ENCODE peak calls at places on chromosomes 5 and 9, in ten cellular contexts. One of them, this sample, is unnamed.

GRCh38 chr9:100322954-100323536 is 29.7 kb downstream of the TEX10 start:
- DNase-seq in CD4-positive, CD25-positive, alpha-beta regulatory T cell: peak; percentile 52
- DNase-seq in renal cortical epithelial cell: peak; percentile 58
- DNase-seq in foreskin keratinocyte: peak; percentile 15
- DNase-seq in NCI-H1105: peak; percentile 32
- DNase-seq in SK-N-SH: peak; percentile 27
- DNase-seq in HEK293T: peak; percentile 13
- DNase-seq in activated naive CD4-positive, alpha-beta T cell: no peak
- DNase-seq in GM13977: peak; percentile 9
- DNase-seq in activated T-cell treated with anti-CD3 and anti-CD28 coated beads, Interleukin-2, amount 50 U/mL, for 48 hours: no peak
- DNase-seq in this sample: peak; percentile 33

GRCh38 chr9:89759563-89759962 is 154.8 kb downstream of the GADD45G start:
- DNase-seq in foreskin keratinocyte: no peak
- DNase-seq in activated T-cell treated with anti-CD3 and anti-CD28 coated beads, Interleukin-2, amount 50 U/mL, for 48 hours: no peak
- DNase-seq in renal cortical epithelial cell: no peak
- DNase-seq in NCI-H1105: peak; percentile 79
- DNase-seq in HEK293T: peak; percentile 40
- DNase-seq in SK-N-SH: no peak
- DNase-seq in GM13977: no peak
- DNase-seq in CD4-positive, CD25-positive, alpha-beta regulatory T cell: no peak
- DNase-seq in activated naive CD4-positive, alpha-beta T cell: no peak
- DNase-seq in this sample: no peak

GRCh38 chr5:144451187-144451973 is 280.7 kb downstream of the KCTD16 start:
- DNase-seq in activated T-cell treated with anti-CD3 and anti-CD28 coated beads, Interleukin-2, amount 50 U/mL, for 48 hours: no peak
- DNase-seq in SK-N-SH: no peak
- DNase-seq in GM13977: no peak
- DNase-seq in activated naive CD4-positive, alpha-beta T cell: no peak
- DNase-seq in renal cortical epithelial cell: peak; percentile 47
- DNase-seq in foreskin keratinocyte: no peak
- DNase-seq in CD4-positive, CD25-positive, alpha-beta regulatory T cell: no peak
- DNase-seq in HEK293T: no peak
- DNase-seq in NCI-H1105: no peak
- DNase-seq in this sample: no peak

GRCh38 chr9:129630967-129631672 is 5.2 kb downstream of the NTMT1 start:
- DNase-seq in HEK293T: no peak
- DNase-seq in GM13977: no peak
- DNase-seq in renal cortical epithelial cell: peak; percentile 45
- DNase-seq in CD4-positive, CD25-positive, alpha-beta regulatory T cell: no peak
- DNase-seq in SK-N-SH: no peak
- DNase-seq in activated T-cell treated with anti-CD3 and anti-CD28 coated beads, Interleukin-2, amount 50 U/mL, for 48 hours: peak; percentile 45
- DNase-seq in activated naive CD4-positive, alpha-beta T cell: no peak
- DNase-seq in NCI-H1105: no peak
- DNase-seq in foreskin keratinocyte: peak; percentile 70
- DNase-seq in this sample: peak; percentile 35

GRCh38 chr5:16995372-16995771 is 59.3 kb upstream of the MYO10 start:
- DNase-seq in SK-N-SH: no peak
- DNase-seq in HEK293T: no peak
- DNase-seq in CD4-positive, CD25-positive, alpha-beta regulatory T cell: no peak
- DNase-seq in activated naive CD4-positive, alpha-beta T cell: no peak
- DNase-seq in activated T-cell treated with anti-CD3 and anti-CD28 coated beads, Interleukin-2, amount 50 U/mL, for 48 hours: no peak
- DNase-seq in renal cortical epithelial cell: no peak
- DNase-seq in NCI-H1105: no peak
- DNase-seq in foreskin keratinocyte: no peak
- DNase-seq in GM13977: no peak
- DNase-seq in this sample: no peak

GRCh38 chr5:149348463-149348862 is 3.2 kb downstream of the GRPEL2 start:
- DNase-seq in foreskin keratinocyte: no peak
- DNase-seq in activated naive CD4-positive, alpha-beta T cell: no peak
- DNase-seq in SK-N-SH: no peak
- DNase-seq in GM13977: no peak
- DNase-seq in HEK293T: no peak
- DNase-seq in activated T-cell treated with anti-CD3 and anti-CD28 coated beads, Interleukin-2, amount 50 U/mL, for 48 hours: no peak
- DNase-seq in renal cortical epithelial cell: no peak
- DNase-seq in NCI-H1105: no peak
- DNase-seq in CD4-positive, CD25-positive, alpha-beta regulatory T cell: peak; percentile 86
- DNase-seq in this sample: no peak

GRCh38 chr5:83718195-83718825 is 2.3 kb downstream of the HAPLN1 start:
- DNase-seq in GM13977: peak; percentile 75
- DNase-seq in CD4-positive, CD25-positive, alpha-beta regulatory T cell: peak; percentile 49
- DNase-seq in activated T-cell treated with anti-CD3 and anti-CD28 coated beads, Interleukin-2, amount 50 U/mL, for 48 hours: peak; percentile 21
- DNase-seq in SK-N-SH: peak; percentile 66
- DNase-seq in activated naive CD4-positive, alpha-beta T cell: no peak
- DNase-seq in HEK293T: peak; percentile 53
- DNase-seq in NCI-H1105: peak; percentile 31
- DNase-seq in foreskin keratinocyte: peak; percentile 34
- DNase-seq in renal cortical epithelial cell: peak; percentile 78
- DNase-seq in this sample: peak; percentile 87

GRCh38 chr9:36053971-36054370 is 17.3 kb downstream of the RECK start:
- DNase-seq in SK-N-SH: no peak
- DNase-seq in NCI-H1105: no peak
- DNase-seq in GM13977: no peak
- DNase-seq in renal cortical epithelial cell: no peak
- DNase-seq in activated naive CD4-positive, alpha-beta T cell: no peak
- DNase-seq in CD4-positive, CD25-positive, alpha-beta regulatory T cell: no peak
- DNase-seq in HEK293T: no peak
- DNase-seq in foreskin keratinocyte: no peak
- DNase-seq in activated T-cell treated with anti-CD3 and anti-CD28 coated beads, Interleukin-2, amount 50 U/mL, for 48 hours: no peak
- DNase-seq in this sample: no peak

GRCh38 chr9:126799051-126799450 is 5.8 kb upstream of the ZBTB43 start:
- DNase-seq in SK-N-SH: no peak
- DNase-seq in foreskin keratinocyte: no peak
- DNase-seq in activated naive CD4-positive, alpha-beta T cell: no peak
- DNase-seq in renal cortical epithelial cell: no peak
- DNase-seq in activated T-cell treated with anti-CD3 and anti-CD28 coated beads, Interleukin-2, amount 50 U/mL, for 48 hours: no peak
- DNase-seq in CD4-positive, CD25-positive, alpha-beta regulatory T cell: no peak
- DNase-seq in NCI-H1105: no peak
- DNase-seq in HEK293T: no peak
- DNase-seq in GM13977: no peak
- DNase-seq in this sample: no peak

GRCh38 chr9:93304574-93305496 is 120.9 kb downstream of the WNK2 start:
- DNase-seq in GM13977: peak; percentile 75
- DNase-seq in activated naive CD4-positive, alpha-beta T cell: no peak
- DNase-seq in CD4-positive, CD25-positive, alpha-beta regulatory T cell: peak; percentile 17
- DNase-seq in HEK293T: peak; percentile 61
- DNase-seq in renal cortical epithelial cell: peak; percentile 31
- DNase-seq in NCI-H1105: peak; percentile 42
- DNase-seq in foreskin keratinocyte: peak; percentile 22
- DNase-seq in activated T-cell treated with anti-CD3 and anti-CD28 coated beads, Interleukin-2, amount 50 U/mL, for 48 hours: peak; percentile 35
- DNase-seq in SK-N-SH: peak; percentile 87
- DNase-seq in this sample: peak; percentile 20

GRCh38 chr5:95718203-95718602 is 12.9 kb upstream of the RHOBTB3 start:
- DNase-seq in HEK293T: no peak
- DNase-seq in GM13977: peak; percentile 49
- DNase-seq in activated T-cell treated with anti-CD3 and anti-CD28 coated beads, Interleukin-2, amount 50 U/mL, for 48 hours: no peak
- DNase-seq in renal cortical epithelial cell: no peak
- DNase-seq in CD4-positive, CD25-positive, alpha-beta regulatory T cell: peak; percentile 9
- DNase-seq in NCI-H1105: no peak
- DNase-seq in foreskin keratinocyte: peak; percentile 36
- DNase-seq in SK-N-SH: no peak
- DNase-seq in activated naive CD4-positive, alpha-beta T cell: no peak
- DNase-seq in this sample: no peak

GRCh38 chr5:172583931-172584511 is 57.0 kb upstream of the NEURL1B start:
- DNase-seq in SK-N-SH: no peak
- DNase-seq in GM13977: no peak
- DNase-seq in activated T-cell treated with anti-CD3 and anti-CD28 coated beads, Interleukin-2, amount 50 U/mL, for 48 hours: no peak
- DNase-seq in CD4-positive, CD25-positive, alpha-beta regulatory T cell: no peak
- DNase-seq in renal cortical epithelial cell: no peak
- DNase-seq in activated naive CD4-positive, alpha-beta T cell: no peak
- DNase-seq in NCI-H1105: no peak
- DNase-seq in foreskin keratinocyte: no peak
- DNase-seq in HEK293T: no peak
- DNase-seq in this sample: no peak

GRCh38 chr5:62460578-62460983 is 48.0 kb downstream of the IPO11 start:
- DNase-seq in CD4-positive, CD25-positive, alpha-beta regulatory T cell: peak; percentile 59
- DNase-seq in HEK293T: peak; percentile 22
- DNase-seq in renal cortical epithelial cell: peak; percentile 71
- DNase-seq in activated T-cell treated with anti-CD3 and anti-CD28 coated beads, Interleukin-2, amount 50 U/mL, for 48 hours: no peak
- DNase-seq in foreskin keratinocyte: peak; percentile 20
- DNase-seq in SK-N-SH: peak; percentile 41
- DNase-seq in GM13977: peak; percentile 58
- DNase-seq in activated naive CD4-positive, alpha-beta T cell: no peak
- DNase-seq in NCI-H1105: no peak
- DNase-seq in this sample: no peak

This sample was measured in hippocampal formation.